ENCODE peak calls at places on chromosomes 11 and 22, in six cellular contexts. One of them, this sample, is unnamed.

GRCh38 chr11:3234846-3235245 is 2.6 kb upstream of the MRGPRE start:
- DNase-seq in NCI-H345: no peak
- DNase-seq in activated T-helper 1 cell treated with Interleukin-2 at 50 U/mL for 16 hours: no peak
- DNase-seq in NCI-H1417 treated with DMSO at 0.1 percent for 48 hours: no peak
- DNase-seq in GM04503: no peak
- DNase-seq in COR-L47: no peak
- DNase-seq in this sample: no peak

GRCh38 chr11:130042093-130042591 is 27.6 kb upstream of the APLP2 start:
- DNase-seq in GM04503: peak; percentile 85
- DNase-seq in COR-L47: no peak
- DNase-seq in NCI-H345: peak; percentile 33
- DNase-seq in activated T-helper 1 cell treated with Interleukin-2 at 50 U/mL for 16 hours: no peak
- DNase-seq in NCI-H1417 treated with DMSO at 0.1 percent for 48 hours: no peak
- DNase-seq in this sample: peak; percentile 59

GRCh38 chr22:49046546-49047305 is 780.9 kb downstream of the BRD1 start:
- DNase-seq in activated T-helper 1 cell treated with Interleukin-2 at 50 U/mL for 16 hours: no peak
- DNase-seq in COR-L47: peak; percentile 66
- DNase-seq in GM04503: no peak
- DNase-seq in NCI-H1417 treated with DMSO at 0.1 percent for 48 hours: no peak
- DNase-seq in NCI-H345: peak; percentile 62
- DNase-seq in this sample: peak; percentile 14

GRCh38 chr22:21568207-21569075 is 927 bp downstream of the UBE2L3 start:
- DNase-seq in activated T-helper 1 cell treated with Interleukin-2 at 50 U/mL for 16 hours: no peak
- DNase-seq in NCI-H1417 treated with DMSO at 0.1 percent for 48 hours: no peak
- DNase-seq in NCI-H345: no peak
- DNase-seq in COR-L47: no peak
- DNase-seq in GM04503: no peak
- DNase-seq in this sample: no peak

GRCh38 chr11:19276859-19277808 is 36.4 kb upstream of the E2F8 start:
- DNase-seq in GM04503: no peak
- DNase-seq in NCI-H1417 treated with DMSO at 0.1 percent for 48 hours: no peak
- DNase-seq in NCI-H345: no peak
- DNase-seq in COR-L47: no peak
- DNase-seq in activated T-helper 1 cell treated with Interleukin-2 at 50 U/mL for 16 hours: no peak
- DNase-seq in this sample: no peak

GRCh38 chr11:77454867-77455655 is 18.8 kb downstream of the PAK1 start:
- DNase-seq in GM04503: no peak
- DNase-seq in activated T-helper 1 cell treated with Interleukin-2 at 50 U/mL for 16 hours: no peak
- DNase-seq in NCI-H1417 treated with DMSO at 0.1 percent for 48 hours: no peak
- DNase-seq in NCI-H345: no peak
- DNase-seq in COR-L47: no peak
- DNase-seq in this sample: no peak

GRCh38 chr11:77779935-77780334 is 40.6 kb downstream of the RSF1 start:
- DNase-seq in COR-L47: no peak
- DNase-seq in activated T-helper 1 cell treated with Interleukin-2 at 50 U/mL for 16 hours: no peak
- DNase-seq in NCI-H1417 treated with DMSO at 0.1 percent for 48 hours: no peak
- DNase-seq in GM04503: no peak
- DNase-seq in NCI-H345: no peak
- DNase-seq in this sample: no peak

GRCh38 chr11:35621620-35622019 is 3.4 kb downstream of the FJX1 start:
- DNase-seq in COR-L47: no peak
- DNase-seq in GM04503: no peak
- DNase-seq in NCI-H1417 treated with DMSO at 0.1 percent for 48 hours: no peak
- DNase-seq in NCI-H345: no peak
- DNase-seq in activated T-helper 1 cell treated with Interleukin-2 at 50 U/mL for 16 hours: no peak
- DNase-seq in this sample: no peak

GRCh38 chr11:57560146-57560545 is 7.3 kb downstream of the UBE2L6 start:
- DNase-seq in activated T-helper 1 cell treated with Interleukin-2 at 50 U/mL for 16 hours: no peak
- DNase-seq in COR-L47: peak; percentile 8
- DNase-seq in NCI-H1417 treated with DMSO at 0.1 percent for 48 hours: no peak
- DNase-seq in GM04503: no peak
- DNase-seq in NCI-H345: no peak
- DNase-seq in this sample: no peak

GRCh38 chr11:77039491-77040400 is 5.5 kb downstream of the B3GNT6 start:
- DNase-seq in GM04503: peak; percentile 1
- DNase-seq in activated T-helper 1 cell treated with Interleukin-2 at 50 U/mL for 16 hours: no peak
- DNase-seq in COR-L47: no peak
- DNase-seq in NCI-H345: no peak
- DNase-seq in NCI-H1417 treated with DMSO at 0.1 percent for 48 hours: no peak
- DNase-seq in this sample: no peak

GRCh38 chr11:124839972-124840621 is 25.1 kb upstream of the ROBO3 start:
- DNase-seq in activated T-helper 1 cell treated with Interleukin-2 at 50 U/mL for 16 hours: no peak
- DNase-seq in COR-L47: no peak
- DNase-seq in NCI-H1417 treated with DMSO at 0.1 percent for 48 hours: no peak
- DNase-seq in GM04503: no peak
- DNase-seq in NCI-H345: no peak
- DNase-seq in this sample: no peak

GRCh38 chr11:128711136-128711535 is 17.3 kb downstream of the FLI1 start:
- DNase-seq in NCI-H1417 treated with DMSO at 0.1 percent for 48 hours: no peak
- DNase-seq in COR-L47: no peak
- DNase-seq in NCI-H345: no peak
- DNase-seq in GM04503: peak; percentile 57
- DNase-seq in activated T-helper 1 cell treated with Interleukin-2 at 50 U/mL for 16 hours: no peak
- DNase-seq in this sample: no peak

GRCh38 chr22:42922374-42923177 is 65.5 kb upstream of the ARFGAP3 start:
- DNase-seq in NCI-H345: no peak
- DNase-seq in NCI-H1417 treated with DMSO at 0.1 percent for 48 hours: no peak
- DNase-seq in COR-L47: no peak
- DNase-seq in GM04503: no peak
- DNase-seq in activated T-helper 1 cell treated with Interleukin-2 at 50 U/mL for 16 hours: no peak
- DNase-seq in this sample: no peak

GRCh38 chr11:13038366-13038765 is 29.2 kb downstream of the RASSF10 start:
- DNase-seq in NCI-H345: no peak
- DNase-seq in GM04503: no peak
- DNase-seq in COR-L47: no peak
- DNase-seq in activated T-helper 1 cell treated with Interleukin-2 at 50 U/mL for 16 hours: no peak
- DNase-seq in NCI-H1417 treated with DMSO at 0.1 percent for 48 hours: no peak
- DNase-seq in this sample: no peak

This sample was measured in NCI-H774.